ENCODE peak calls at places on chromosomes 6 and 20, in nine cellular contexts. O is astrocyte of the cerebellum; V is fibroblast of the aortic adventitia; U is transverse colon; Z is CD8-positive, alpha-beta T cell; K is lower leg skin; L is OCI-LY7; H is fibroblast of pulmonary artery; S is heart right ventricle. T is an unnamed sample.

GRCh38 chr6:33907227-33907626 is 103.4 kb upstream of the MLN start:
- DNase-seq in Z (no peak), S (no peak), O (no peak), V (no peak), U (no peak), H (no peak), L (no peak), K (no peak), T (no peak)

GRCh38 chr6:29014729-29015608 is 9.9 kb upstream of the ZNF311 start:
- DNase-seq in H (peak), L (no peak), Z (no peak), V (peak), U (no peak), O (peak), S (no peak), K (no peak), T (no peak)

GRCh38 chr20:57851786-57852185 is 142.0 kb upstream of the PMEPA1 start:
- DNase-seq in H (no peak), S (no peak), O (peak), L (no peak), K (no peak), V (no peak), U (no peak), Z (no peak), T (no peak)

GRCh38 chr6:33481192-33481591 is 26.8 kb downstream of the ZBTB9 start:
- DNase-seq in V (no peak), U (no peak), S (no peak), O (no peak), L (no peak), H (no peak), Z (no peak), K (no peak), T (no peak)

GRCh38 chr6:96898241-96898851 is 655 bp upstream of the NDUFAF4 start:
- DNase-seq in H (peak), Z (no peak), S (no peak), L (peak), K (no peak), O (no peak), V (peak), U (no peak), T (peak)

GRCh38 chr6:30748851-30749540 is 4.6 kb upstream of the IER3 start:
- DNase-seq in Z (no peak), U (no peak), K (no peak), S (no peak), V (no peak), L (no peak), O (no peak), H (peak), T (no peak)

GRCh38 chr6:72826033-72826432 is 204.2 kb downstream of the KCNQ5 start:
- DNase-seq in U (no peak), O (no peak), L (no peak), K (no peak), V (peak), H (no peak), Z (no peak), S (no peak), T (no peak)

GRCh38 chr6:158475344-158476302 is 84.3 kb upstream of the TMEM181 start:
- DNase-seq in K (peak), S (no peak), Z (no peak), O (no peak), V (peak), L (no peak), H (peak), U (peak), T (peak)

GRCh38 chr6:16265351-16266341 is 27.3 kb downstream of the GMPR start:
- DNase-seq in K (no peak), L (no peak), H (no peak), O (no peak), Z (no peak), U (no peak), S (no peak), V (no peak), T (no peak)

GRCh38 chr6:111445786-111446395 is 37.1 kb downstream of the REV3L start:
- DNase-seq in L (no peak), V (peak), S (no peak), Z (no peak), O (no peak), K (no peak), H (peak), U (no peak), T (no peak)

GRCh38 chr6:5671162-5671561 is 335.6 kb downstream of the NRN1 start:
- DNase-seq in V (peak), S (no peak), H (peak), K (peak), U (no peak), L (no peak), O (no peak), Z (no peak), T (peak)

GRCh38 chr20:19784511-19785172 is 26.6 kb downstream of the RIN2 start:
- DNase-seq in S (peak), Z (no peak), V (peak), L (peak), O (peak), K (peak), U (peak), H (peak), T (peak)

GRCh38 chr6:31568537-31568961 is 3.5 kb upstream of the LTA start:
- DNase-seq in K (no peak), S (no peak), V (no peak), H (no peak), O (no peak), L (peak), U (peak), Z (peak), T (peak)

GRCh38 chr6:140537834-140538680 is 1163.6 kb upstream of the CITED2 start:
- DNase-seq in V (peak), U (no peak), O (peak), L (no peak), H (peak), Z (no peak), S (no peak), K (peak), T (no peak)

GRCh38 chr6:18585032-18585573 is 198.0 kb downstream of the RNF144B start:
- DNase-seq in Z (no peak), S (no peak), L (no peak), O (peak), H (peak), K (peak), V (peak), U (peak), T (no peak)

GRCh38 chr20:46699651-46700359 is 9.6 kb upstream of the SLC2A10 start:
- DNase-seq in Z (no peak), U (no peak), K (no peak), L (no peak), H (peak), O (no peak), V (peak), S (no peak), T (no peak)

GRCh38 chr6:11366183-11366933 is 133.9 kb upstream of the NEDD9 start:
- DNase-seq in S (no peak), Z (peak), O (no peak), K (no peak), L (no peak), H (no peak), V (no peak), U (no peak), T (peak)

GRCh38 chr20:10672579-10673127 is 1.1 kb downstream of the JAG1 start:
- DNase-seq in Z (peak), H (peak), O (no peak), S (peak), U (peak), L (peak), V (peak), K (no peak), T (peak)

GRCh38 chr6:42313038-42313437 is 95.4 kb upstream of the MRPS10 start:
- DNase-seq in K (no peak), U (no peak), H (peak), L (no peak), V (peak), S (no peak), Z (no peak), O (no peak), T (no peak)

GRCh38 chr6:165886169-165886568 is 223.1 kb upstream of the PDE10A start:
- DNase-seq in K (no peak), Z (no peak), U (no peak), S (no peak), H (no peak), L (no peak), O (no peak), V (no peak), T (no peak)

GRCh38 chr20:389220-389619 is 8.7 kb downstream of the TRIB3 start:
- DNase-seq in V (no peak), U (no peak), H (no peak), S (no peak), K (no peak), L (no peak), Z (no peak), O (no peak), T (no peak)

GRCh38 chr6:87660226-87660886 is 41.7 kb downstream of the AKIRIN2 start:
- DNase-seq in K (no peak), U (no peak), V (peak), Z (no peak), H (peak), L (no peak), S (no peak), O (no peak), T (no peak)

GRCh38 chr20:47724910-47725247 is 60.4 kb downstream of the SULF2 start:
- DNase-seq in Z (no peak), H (no peak), O (no peak), K (no peak), V (no peak), U (no peak), L (no peak), S (no peak), T (no peak)

GRCh38 chr6:79548310-79548709 is 11.1 kb upstream of the LCA5 start:
- DNase-seq in V (no peak), O (no peak), S (no peak), K (no peak), H (no peak), L (no peak), U (no peak), Z (no peak), T (no peak)

GRCh38 chr6:42131531-42131930 is 10.9 kb downstream of the C6orf132 start:
- DNase-seq in K (no peak), H (peak), L (no peak), S (no peak), V (peak), Z (no peak), U (no peak), O (peak), T (no peak)

GRCh38 chr6:22149501-22150490 is 147.0 kb downstream of the PRL start:
- DNase-seq in K (no peak), L (no peak), U (no peak), V (peak), H (peak), Z (no peak), S (no peak), O (no peak), T (no peak)

GRCh38 chr6:6649824-6650349 is 61.4 kb downstream of the LY86 start:
- DNase-seq in H (no peak), U (no peak), O (no peak), L (no peak), S (no peak), V (no peak), K (no peak), Z (no peak), T (no peak)

GRCh38 chr6:13415276-13415675 is 72.1 kb downstream of the GFOD1 start:
- DNase-seq in H (no peak), L (no peak), Z (no peak), S (no peak), K (no peak), V (no peak), U (no peak), O (no peak), T (no peak)

GRCh38 chr20:41747226-41747625 is 129.0 kb upstream of the CHD6 start:
- DNase-seq in U (no peak), V (no peak), S (no peak), O (no peak), K (no peak), L (no peak), H (no peak), Z (no peak), T (no peak)

GRCh38 chr20:41750137-41750536 is 132.0 kb upstream of the CHD6 start:
- DNase-seq in Z (no peak), H (no peak), U (no peak), V (no peak), S (no peak), L (no peak), K (no peak), O (no peak), T (no peak)

GRCh38 chr20:41748051-41748450 is 129.9 kb upstream of the CHD6 start:
- DNase-seq in O (no peak), H (no peak), V (no peak), K (no peak), S (no peak), L (no peak), U (no peak), Z (no peak), T (no peak)

GRCh38 chr20:41748756-41749582 is 130.8 kb upstream of the CHD6 start:
- DNase-seq in V (no peak), S (no peak), Z (no peak), K (no peak), U (no peak), O (no peak), L (no peak), H (no peak), T (no peak)

GRCh38 chr20:41746635-41747034 is 128.5 kb upstream of the CHD6 start:
- DNase-seq in O (no peak), S (no peak), L (peak), K (no peak), H (no peak), U (no peak), V (no peak), Z (no peak), T (no peak)
- TF ChIP-seq CTCF in O (no peak), S (no peak), L (peak), K (no peak), H (no peak), U (no peak), V (no peak), Z (no peak), T (peak)

DNA sequence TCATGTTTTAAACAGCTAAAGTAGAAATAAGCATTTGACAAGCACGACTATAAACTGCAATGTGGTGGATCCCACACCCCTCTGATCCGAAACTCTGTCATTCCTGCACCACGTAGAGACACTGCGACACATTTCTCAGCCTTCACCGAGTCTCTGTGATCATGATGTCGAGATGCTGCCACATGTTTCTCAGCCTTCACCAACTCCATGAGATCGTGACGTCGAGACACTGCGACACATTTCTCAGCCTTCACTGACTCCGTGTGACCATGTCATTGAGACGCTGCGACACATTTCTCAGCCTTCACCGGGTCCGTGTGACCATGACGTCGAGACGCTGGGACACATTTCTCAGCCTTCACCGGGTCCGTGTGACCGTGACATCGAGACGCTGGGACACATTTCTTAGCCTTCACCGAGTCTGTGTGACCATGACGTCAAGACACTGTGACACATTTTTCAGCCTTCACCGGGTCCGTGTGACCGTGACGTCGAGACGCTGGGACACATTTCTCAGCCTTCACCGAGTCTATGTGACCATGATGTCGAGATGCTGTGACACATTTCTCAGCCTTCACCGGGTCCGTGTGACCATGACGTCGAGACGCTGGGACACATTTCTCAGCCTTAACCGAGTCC is 143.0 kb downstream of the TTLL2 start:
- DNase-seq in S (no peak), V (no peak), Z (no peak), U (no peak), H (no peak), K (no peak), L (no peak), O (no peak), T (no peak)
- TF ChIP-seq CTCF in S (no peak), V (no peak), Z (no peak), U (no peak), H (no peak), K (no peak), L (no peak), O (no peak), T (no peak)

DNA sequence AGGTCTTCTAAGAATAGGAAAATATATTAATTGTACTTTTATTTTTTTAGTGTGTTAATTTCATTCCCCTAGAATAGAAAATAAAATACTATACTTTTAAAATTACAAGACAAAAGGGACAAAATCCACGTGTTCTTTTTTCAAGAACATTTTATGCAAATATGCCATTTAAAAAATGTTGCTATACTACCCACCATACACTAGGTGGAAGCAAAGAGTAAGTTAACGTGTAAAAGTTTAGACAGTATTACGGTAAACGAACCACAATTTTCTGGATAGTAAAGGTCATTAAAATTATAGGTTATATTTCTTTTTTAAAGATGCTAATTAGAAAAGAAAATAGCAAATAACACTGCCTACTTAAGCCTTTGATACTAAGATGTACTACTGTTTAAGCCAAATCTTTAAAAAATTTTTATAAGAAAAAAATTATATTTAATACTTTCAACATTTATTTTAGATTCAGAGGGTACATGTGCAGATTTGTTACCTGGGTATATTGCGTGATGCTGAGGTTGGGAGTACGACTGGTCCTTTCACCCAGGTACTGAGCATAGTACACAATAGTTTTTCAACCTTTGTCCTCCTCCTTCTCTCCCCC is 287.6 kb downstream of the PHF3 start:
- DNase-seq in S (no peak), U (no peak), L (peak), K (no peak), O (peak), V (peak), Z (no peak), H (peak), T (peak)
- TF ChIP-seq CTCF in S (peak), U (peak), L (peak), K (no peak), O (peak), V (peak), Z (peak), H (peak), T (peak)

GRCh38 chr20:25336561-25337422 is 53.8 kb downstream of the ABHD12 start:
- DNase-seq in Z (no peak), H (peak), S (no peak), L (no peak), V (peak), U (no peak), K (peak), O (peak), T (no peak)
- TF ChIP-seq CTCF in Z (no peak), H (peak), S (peak), L (peak), V (peak), U (peak), K (no peak), O (peak), T (no peak)

GRCh38 chr20:25223179-25223661 is 24.7 kb upstream of the PYGB start:
- DNase-seq in V (peak), Z (no peak), S (no peak), K (no peak), L (peak), U (peak), H (peak), O (peak), T (no peak)
- TF ChIP-seq CTCF in V (no peak), Z (no peak), S (no peak), K (no peak), L (no peak), U (no peak), H (peak), O (peak), T (peak)

T was measured in GM13977.